ENCODE peak calls at places on chromosome 6, in five cellular contexts. Q is lung, P is kidney, X is AG04450, A is IMR-90. H is an unnamed sample.

GRCh38 chr6:25943887-25944286 is 13.4 kb upstream of the SLC17A2 start:
- DNase-seq in Q (no peak), P (no peak), X (no peak), A (no peak), H (no peak)

GRCh38 chr6:2818593-2818992 is 23.1 kb downstream of the SERPINB1 start:
- DNase-seq in Q (no peak), P (no peak), X (no peak), A (peak; percentile 66), H (peak; percentile 77)

GRCh38 chr6:28337103-28337520 is 1.2 kb upstream of the ZSCAN31 start:
- DNase-seq in Q (no peak), P (no peak), X (no peak), A (no peak), H (no peak)

GRCh38 chr6:25743868-25744267 is 10.7 kb upstream of the SLC17A4 start:
- DNase-seq in Q (no peak), P (no peak), X (no peak), A (no peak), H (no peak)

GRCh38 chr6:81751388-81752083 is 945 bp downstream of the TENT5A start:
- DNase-seq in Q (peak; percentile 66), P (peak; percentile 87), X (no peak), A (peak; percentile 38), H (peak; percentile 57)

GRCh38 chr6:122692175-122692598 is 82.0 kb downstream of the PKIB start:
- DNase-seq in Q (no peak), P (no peak), X (no peak), A (peak; percentile 75), H (peak; percentile 46)

GRCh38 chr6:39574991-39575390 is 150.2 kb downstream of the KIF6 start:
- DNase-seq in Q (no peak), P (no peak), X (no peak), A (no peak), H (no peak)

GRCh38 chr6:79062708-79063107 is 15.3 kb downstream of the PHIP start:
- DNase-seq in Q (no peak), P (no peak), X (no peak), A (no peak), H (no peak)

GRCh38 chr6:33966536-33966935 is 162.7 kb upstream of the MLN start:
- DNase-seq in Q (no peak), P (peak; percentile 8), X (no peak), A (no peak), H (no peak)

GRCh38 chr6:4358414-4359107 is 223.2 kb upstream of the ECI2 start:
- DNase-seq in Q (peak; percentile 86), P (peak; percentile 96), X (peak; percentile 95), A (peak; percentile 100), H (peak; percentile 100)

GRCh38 chr6:18498408-18498807 is 111.3 kb downstream of the RNF144B start:
- DNase-seq in Q (no peak), P (no peak), X (no peak), A (no peak), H (no peak)

GRCh38 chr6:30171677-30172471 is 8.5 kb downstream of the TRIM15 start:
- DNase-seq in Q (no peak), P (no peak), X (no peak), A (no peak), H (no peak)

GRCh38 chr6:29816030-29816429 is 11.6 kb upstream of the HLA-G start:
- DNase-seq in Q (no peak), P (no peak), X (no peak), A (no peak), H (no peak)

GRCh38 chr6:134328138-134328537 is 10.2 kb upstream of the SGK1 start:
- DNase-seq in Q (no peak), P (no peak), X (no peak), A (no peak), H (no peak)

GRCh38 chr6:71410164-71410566 is 121.6 kb downstream of the OGFRL1 start:
- DNase-seq in Q (no peak), P (no peak), X (no peak), A (peak; percentile 40), H (no peak)

GRCh38 chr6:138540468-138540867 is 41.2 kb upstream of the NHSL1 start:
- DNase-seq in Q (no peak), P (no peak), X (peak; percentile 90), A (peak; percentile 97), H (peak; percentile 90)

GRCh38 chr6:39897699-39898098 is 36.6 kb downstream of the MOCS1 start:
- DNase-seq in Q (no peak), P (no peak), X (no peak), A (no peak), H (no peak)

GRCh38 chr6:122692807-122693580 is 82.8 kb downstream of the PKIB start:
- DNase-seq in Q (no peak), P (no peak), X (no peak), A (no peak), H (no peak)

GRCh38 chr6:163133691-163134090 is 280.8 kb upstream of the QKI start:
- DNase-seq in Q (no peak), P (no peak), X (no peak), A (no peak), H (no peak)

GRCh38 chr6:11450061-11450460 is 87.5 kb upstream of the TMEM170B start:
- DNase-seq in Q (no peak), P (no peak), X (no peak), A (no peak), H (no peak)

GRCh38 chr6:39980839-39981580 is 46.7 kb upstream of the MOCS1 start:
- DNase-seq in Q (peak; percentile 35), P (no peak), X (no peak), A (peak; percentile 57), H (peak; percentile 72)

GRCh38 chr6:132199343-132199742 is 201.9 kb downstream of the MOXD1 start:
- DNase-seq in Q (no peak), P (no peak), X (no peak), A (peak; percentile 90), H (peak; percentile 67)

DNA sequence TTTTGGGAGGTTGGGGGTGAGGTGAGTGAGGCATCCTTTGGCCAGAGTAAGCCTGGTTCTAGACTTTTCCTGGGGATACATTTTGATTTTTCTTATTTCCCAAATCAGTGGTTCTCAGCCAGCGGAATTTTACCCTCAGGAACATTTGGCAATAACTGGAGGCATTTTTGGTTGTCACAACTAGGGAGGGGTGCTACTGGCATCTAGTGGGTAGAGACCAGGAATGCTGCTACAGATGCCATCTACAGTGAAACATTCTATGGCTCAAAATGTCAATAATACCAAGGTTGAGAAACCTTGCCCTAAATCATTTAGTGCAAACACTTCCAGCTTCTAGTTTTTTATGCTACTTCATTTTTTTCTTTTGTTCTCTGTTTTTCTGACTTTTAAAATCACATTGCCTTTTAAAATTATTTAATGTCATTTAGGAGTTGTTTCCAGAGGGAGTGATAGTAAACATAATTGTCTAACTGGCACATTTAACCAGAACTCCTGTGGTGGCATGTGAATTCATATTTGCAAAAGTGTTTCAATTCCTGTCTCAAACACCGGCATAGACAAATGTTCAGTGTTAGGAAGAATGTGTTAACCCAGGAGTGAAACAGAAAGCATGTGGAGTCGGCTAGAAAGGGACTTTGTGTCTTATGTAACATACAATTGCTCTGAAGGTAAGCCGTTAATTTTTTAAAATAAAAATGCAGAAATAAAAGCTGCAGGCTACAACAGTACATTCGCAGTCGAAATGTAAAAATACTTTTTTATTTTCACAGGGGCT is 59.0 kb downstream of the QRSL1 start:
- DNase-seq in Q (no peak), P (no peak), X (no peak), A (no peak), H (no peak)
- H3K4me3 ChIP-seq in Q (no peak overlapping the region), P (peak overlapping the region; percentile 54), X (no peak overlapping the region), A (no peak overlapping the region), H (no peak overlapping the region)

DNA sequence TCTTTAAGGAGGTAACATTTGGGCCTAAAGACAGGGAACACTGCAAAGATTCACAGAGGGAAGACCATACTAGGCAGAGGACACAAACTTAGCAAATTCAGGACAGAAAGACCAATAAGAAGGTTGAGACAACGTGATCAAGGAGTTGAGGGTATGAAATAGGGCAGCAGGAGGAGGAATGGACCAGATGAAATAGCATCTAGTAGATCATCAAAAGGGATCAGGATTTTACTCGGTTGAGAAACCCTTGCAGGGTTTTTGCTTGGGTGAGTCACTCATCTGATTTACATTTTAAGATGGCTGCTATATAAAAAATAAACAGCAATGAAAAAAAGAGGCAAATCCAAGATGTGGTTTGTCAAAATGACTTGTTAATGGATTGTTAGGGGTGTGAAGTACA is 4.7 kb downstream of the BCLAF1 start:
- DNase-seq in Q (no peak), P (no peak), X (peak; percentile 36), A (peak; percentile 77), H (peak; percentile 51)
- H3K4me3 ChIP-seq in Q (no peak overlapping the region), P (no peak overlapping the region), X (peak overlapping the region; percentile 29), A (no peak overlapping the region), H (no peak overlapping the region)

GRCh38 chr6:90216081-90216977 is 80.3 kb downstream of the BACH2 start:
- DNase-seq in Q (no peak), P (peak; percentile 82), X (no peak), A (peak; percentile 35), H (no peak)
- H3K4me3 ChIP-seq in Q (no peak overlapping the region), P (no peak overlapping the region), X (no peak overlapping the region), A (no peak overlapping the region), H (no peak overlapping the region)

DNA sequence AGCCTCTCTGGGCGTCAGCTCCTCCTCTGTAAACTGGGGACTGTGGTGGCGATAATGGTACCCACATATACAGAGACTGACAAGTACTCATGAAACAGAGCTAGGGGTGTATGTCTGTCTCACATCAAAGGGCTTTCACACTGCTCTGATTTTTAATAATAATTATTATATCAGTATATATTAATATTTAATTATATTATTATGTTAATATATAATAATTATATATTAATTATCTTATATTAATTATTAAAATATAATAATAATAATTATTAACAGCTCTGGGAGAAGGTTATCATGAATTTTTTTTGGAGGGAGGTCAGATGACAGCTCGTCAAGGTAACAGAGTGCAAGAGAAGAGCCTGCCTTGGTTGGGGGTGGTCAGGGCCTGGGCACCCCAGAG is 173.6 kb downstream of the NRN1 start:
- DNase-seq in Q (no peak), P (no peak), X (no peak), A (no peak), H (no peak)
- H3K4me3 ChIP-seq in Q (no peak overlapping the region), P (no peak overlapping the region), X (no peak overlapping the region), A (no peak overlapping the region), H (no peak overlapping the region)

GRCh38 chr6:1379026-1379809 is 10.2 kb upstream of the FOXF2 start:
- DNase-seq in Q (no peak), P (no peak), X (no peak), A (no peak), H (no peak)
- H3K4me3 ChIP-seq in Q (no peak overlapping the region), P (no peak overlapping the region), X (no peak overlapping the region), A (no peak overlapping the region), H (no peak overlapping the region)

GRCh38 chr6:35844290-35844689 is 39.1 kb downstream of the LHFPL5 start:
- DNase-seq in Q (no peak), P (no peak), X (no peak), A (no peak), H (no peak)
- H3K4me3 ChIP-seq in Q (no peak overlapping the region), P (no peak overlapping the region), X (no peak overlapping the region), A (no peak overlapping the region), H (no peak overlapping the region)